ENCODE peak calls at places on chromosomes 12 and 14, in nine cellular contexts. D is neural progenitor cell, J is NT2/D1, K is fibroblast of lung, Y is mammary epithelial cell, W is SK-N-SH, P is HCT116, Q is neuronal stem cell, B is MM.1S. N is an unnamed sample.

GRCh38 chr12:22467190-22467589 is 77.2 kb downstream of the C2CD5 start:
- DNase-seq in D (no peak), J (no peak), K (peak), Y (no peak), W (no peak), P (no peak), Q (no peak), B (no peak), N (no peak)

GRCh38 chr12:132197581-132198281 is 53.5 kb downstream of the NOC4L start:
- DNase-seq in D (no peak), J (no peak), K (no peak), Y (no peak), W (no peak), P (no peak), Q (no peak), B (no peak), N (no peak)

GRCh38 chr12:125983094-125983783 is 918.0 kb downstream of the AACS start:
- DNase-seq in D (peak), J (peak), K (peak), Y (no peak), W (peak), P (no peak), Q (peak), B (no peak), N (peak)

GRCh38 chr12:69998922-69999321 is 173.9 kb downstream of the MYRFL start:
- DNase-seq in D (no peak), J (no peak), K (no peak), Y (no peak), W (no peak), P (no peak), Q (no peak), B (no peak), N (no peak)

GRCh38 chr14:73713206-73713803 is 879 bp downstream of the PNMA1 start:
- DNase-seq in D (no peak), J (no peak), K (no peak), Y (no peak), W (no peak), P (no peak), Q (no peak), B (no peak), N (no peak)

GRCh38 chr14:69354383-69355154 is 43.5 kb downstream of the ERH start:
- DNase-seq in D (no peak), J (no peak), K (no peak), Y (peak), W (no peak), P (no peak), Q (no peak), B (peak), N (peak)

GRCh38 chr14:90398315-90398811 is 1.5 kb downstream of the CALM1 start:
- DNase-seq in D (peak), J (no peak), K (peak), Y (no peak), W (peak), P (no peak), Q (no peak), B (peak), N (peak)

GRCh38 chr12:100391856-100392255 is 35.0 kb downstream of the SLC17A8 start:
- DNase-seq in D (no peak), J (no peak), K (no peak), Y (no peak), W (no peak), P (no peak), Q (no peak), B (no peak), N (peak)

GRCh38 chr12:93518725-93519124 is 51.4 kb downstream of the MRPL42 start:
- DNase-seq in D (no peak), J (no peak), K (peak), Y (no peak), W (no peak), P (no peak), Q (no peak), B (no peak), N (no peak)

GRCh38 chr14:78758333-78758732 is 588.2 kb downstream of the NRXN3 start:
- DNase-seq in D (peak), J (peak), K (peak), Y (peak), W (peak), P (peak), Q (peak), B (peak), N (no peak)

GRCh38 chr14:69683971-69684370 is 72.6 kb downstream of the SUSD6 start:
- DNase-seq in D (no peak), J (no peak), K (no peak), Y (no peak), W (no peak), P (no peak), Q (no peak), B (no peak), N (no peak)

GRCh38 chr12:93061414-93062099 is 132.5 kb upstream of the EEA1 start:
- DNase-seq in D (peak), J (no peak), K (no peak), Y (no peak), W (no peak), P (no peak), Q (no peak), B (no peak), N (no peak)

DNA sequence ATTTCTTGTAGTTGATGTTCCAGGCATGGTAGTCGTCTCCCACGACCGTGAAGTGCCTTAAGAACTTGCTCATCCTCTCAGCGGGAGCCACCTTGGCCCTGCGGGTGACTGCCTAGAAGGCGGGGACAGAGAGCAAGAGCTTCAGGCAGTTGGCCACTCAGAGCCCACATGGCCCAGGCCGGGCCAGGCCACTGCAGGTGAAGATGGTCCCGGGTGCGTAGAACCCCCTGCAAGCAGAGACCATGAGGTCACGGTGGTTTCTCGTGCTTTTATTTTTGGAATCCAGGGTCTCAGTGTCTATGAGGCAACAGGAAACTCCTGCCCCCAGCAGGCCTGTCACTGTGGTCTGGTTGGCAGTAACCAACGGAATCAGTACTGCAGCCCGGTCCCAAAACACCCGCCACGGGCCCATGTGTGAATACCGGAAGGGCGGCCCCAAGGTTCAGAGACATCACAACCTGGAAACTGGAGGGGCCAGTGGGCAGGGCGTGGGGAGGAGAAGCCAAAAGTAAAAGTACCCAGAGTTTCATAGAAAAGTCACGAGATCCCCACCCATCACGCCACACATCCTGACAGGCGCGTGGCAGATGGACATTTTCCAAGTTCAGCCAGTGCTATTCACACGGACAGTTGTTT is 27.5 kb downstream of the HVCN1 start:
- DNase-seq in D (no peak), J (no peak), K (no peak), Y (no peak), W (no peak), P (no peak), Q (no peak), B (no peak), N (peak)
- H3K9ac ChIP-seq in D (no peak), J (no peak), K (no peak), Y (no peak), W (no peak), P (no peak), Q (no peak), B (no peak), N (no peak)

DNA sequence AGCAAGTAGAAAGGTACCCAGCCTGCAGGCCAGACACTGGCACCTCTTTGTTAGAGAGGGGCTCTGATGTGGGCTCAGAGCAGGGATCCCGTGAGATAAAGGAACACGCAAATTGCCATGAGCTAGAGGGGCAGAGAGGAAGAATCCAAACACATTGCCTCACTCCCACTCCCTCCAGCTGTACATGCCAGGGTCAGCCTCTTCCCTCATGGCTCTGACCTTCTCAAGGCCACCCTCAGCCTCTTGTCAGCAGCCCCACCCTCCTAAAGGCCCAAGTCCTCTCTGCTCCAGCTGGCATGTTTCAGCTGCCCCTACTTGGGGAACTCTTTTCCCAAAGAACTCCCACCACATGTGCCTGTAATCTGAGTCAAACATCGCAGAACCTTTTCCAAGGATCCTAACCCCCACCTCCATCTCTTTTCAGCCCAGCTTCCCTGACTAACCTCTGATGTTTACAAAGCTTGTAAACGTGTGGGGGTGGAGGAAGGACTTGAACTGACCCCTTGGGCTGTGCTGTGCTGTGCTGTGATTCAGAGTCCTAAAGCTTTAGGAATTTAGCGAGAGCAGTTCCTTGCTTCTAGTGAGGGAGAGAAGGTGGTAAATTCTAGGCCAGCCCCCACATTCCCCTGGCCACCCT is 7.4 kb upstream of the CACNB3 start:
- DNase-seq in D (no peak), J (peak), K (peak), Y (peak), W (no peak), P (no peak), Q (no peak), B (no peak), N (no peak)
- H3K9ac ChIP-seq in D (no peak), J (peak), K (peak), Y (no peak), W (no peak), P (peak), Q (no peak), B (no peak), N (peak)

DNA sequence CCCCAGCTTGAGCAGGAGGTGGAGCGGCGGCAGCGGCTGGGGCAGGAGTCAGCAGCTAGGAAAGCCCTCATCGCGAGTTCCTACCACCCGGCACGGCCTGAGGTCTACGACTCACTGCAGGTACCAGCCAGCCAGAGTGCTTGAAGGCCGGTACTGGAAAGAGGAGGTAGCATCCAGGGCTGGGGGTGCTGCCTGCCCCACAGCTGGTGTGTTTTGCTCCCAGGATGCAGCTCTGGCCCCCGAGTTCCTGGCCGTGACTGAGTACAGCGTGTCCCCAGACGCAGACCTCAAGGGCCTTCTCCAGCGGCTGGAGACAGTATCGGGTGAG is 1.6 kb downstream of the OGFOD2 start:
- DNase-seq in D (no peak), J (no peak), K (peak), Y (no peak), W (no peak), P (no peak), Q (no peak), B (no peak), N (no peak)
- H3K9ac ChIP-seq in D (no peak), J (peak), K (no peak), Y (no peak), W (no peak), P (peak), Q (no peak), B (no peak), N (peak)

GRCh38 chr14:105863296-105864108 is 337.1 kb downstream of the TMEM121 start:
- DNase-seq in D (no peak), J (no peak), K (no peak), Y (no peak), W (no peak), P (no peak), Q (no peak), B (no peak), N (no peak)

GRCh38 chr14:105862581-105863239 is 336.3 kb downstream of the TMEM121 start:
- DNase-seq in D (no peak), J (no peak), K (no peak), Y (no peak), W (no peak), P (no peak), Q (no peak), B (peak), N (no peak)

GRCh38 chr14:105860615-105861580 is 334.5 kb downstream of the TMEM121 start:
- DNase-seq in D (no peak), J (no peak), K (no peak), Y (no peak), W (no peak), P (no peak), Q (no peak), B (peak), N (no peak)

GRCh38 chr14:105859717-105860614 is 333.6 kb downstream of the TMEM121 start:
- DNase-seq in D (no peak), J (no peak), K (no peak), Y (no peak), W (no peak), P (no peak), Q (no peak), B (peak), N (no peak)

GRCh38 chr14:105861985-105862465 is 335.6 kb downstream of the TMEM121 start:
- DNase-seq in D (no peak), J (no peak), K (no peak), Y (no peak), W (no peak), P (no peak), Q (no peak), B (peak), N (no peak)
- H3K9ac ChIP-seq in D (no peak), J (no peak), K (no peak), Y (no peak), W (no peak), P (no peak), Q (no peak), B (peak), N (no peak)

GRCh38 chr12:71354871-71355270 is 84.7 kb upstream of the LGR5 start:
- DNase-seq in D (peak), J (no peak), K (no peak), Y (no peak), W (no peak), P (no peak), Q (peak), B (peak), N (no peak)

GRCh38 chr12:71356569-71356968 is 83.0 kb upstream of the LGR5 start:
- DNase-seq in D (no peak), J (no peak), K (no peak), Y (peak), W (no peak), P (no peak), Q (no peak), B (no peak), N (no peak)

GRCh38 chr12:71360013-71360412 is 79.6 kb upstream of the LGR5 start:
- DNase-seq in D (no peak), J (no peak), K (no peak), Y (no peak), W (no peak), P (no peak), Q (no peak), B (no peak), N (no peak)
- H3K9ac ChIP-seq in D (no peak), J (no peak), K (no peak), Y (no peak), W (no peak), P (no peak), Q (no peak), B (no peak), N (no peak)

GRCh38 chr14:100374270-100374669 is 51.1 kb downstream of the SLC25A47 start:
- DNase-seq in D (no peak), J (no peak), K (no peak), Y (no peak), W (no peak), P (no peak), Q (no peak), B (no peak), N (no peak)

GRCh38 chr14:100376751-100377171 is 53.6 kb downstream of the SLC25A47 start:
- DNase-seq in D (peak), J (no peak), K (peak), Y (peak), W (no peak), P (no peak), Q (no peak), B (no peak), N (no peak)

GRCh38 chr14:100375963-100376735 is 53.0 kb downstream of the SLC25A47 start:
- DNase-seq in D (peak), J (peak), K (peak), Y (peak), W (peak), P (peak), Q (peak), B (peak), N (peak)

GRCh38 chr14:100375273-100375962 is 52.3 kb downstream of the SLC25A47 start:
- DNase-seq in D (no peak), J (no peak), K (peak), Y (peak), W (peak), P (peak), Q (no peak), B (no peak), N (peak)

DNA sequence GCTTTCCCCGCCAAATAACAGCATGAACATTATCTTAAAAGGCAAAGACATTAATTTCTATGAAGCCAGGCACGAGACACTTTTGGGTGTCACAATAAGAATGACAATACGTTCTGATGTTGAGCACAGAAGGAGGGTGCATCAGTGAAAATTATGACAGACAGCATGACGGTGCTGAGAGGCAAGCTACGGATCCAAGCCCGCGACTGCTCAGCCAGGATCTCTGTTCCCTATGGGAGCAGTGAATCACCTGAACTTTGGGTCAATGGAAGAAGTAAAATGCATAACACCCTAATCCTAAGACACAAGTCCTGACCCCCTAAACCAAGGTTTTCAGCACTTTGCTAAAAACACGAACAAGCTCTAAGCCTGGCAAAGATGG is 51.7 kb downstream of the SLC25A47 start:
- DNase-seq in D (no peak), J (no peak), K (no peak), Y (peak), W (no peak), P (no peak), Q (no peak), B (no peak), N (no peak)
- H3K9ac ChIP-seq in D (no peak), J (peak), K (peak), Y (peak), W (peak), P (peak), Q (no peak), B (peak), N (peak)

GRCh38 chr12:124916370-124917134 is 2.1 kb upstream of the UBC start:
- DNase-seq in D (peak), J (no peak), K (peak), Y (peak), W (no peak), P (peak), Q (no peak), B (peak), N (peak)
- H3K9ac ChIP-seq in D (no peak), J (peak), K (peak), Y (peak), W (peak), P (peak), Q (no peak), B (peak), N (peak)

N was measured in colonic mucosa.